ENCODE peak calls at places on chromosomes 4 and X, in eight cellular contexts. One of them, this sample, is unnamed.

GRCh38 chr4:182600093-182600492 is 317.1 kb downstream of the DCTD start:
- DNase-seq in IMR-90: peak
- DNase-seq in suprapubic skin: no peak
- DNase-seq in endodermal cell: no peak
- DNase-seq in epithelial cell of esophagus: no peak
- DNase-seq in kidney epithelial cell: no peak
- DNase-seq in fibroblast of lung: peak
- DNase-seq in Panc1: no peak
- DNase-seq in this sample: no peak

GRCh38 chr4:73055241-73055897 is 14.1 kb downstream of the COX18 start:
- DNase-seq in IMR-90: peak
- DNase-seq in suprapubic skin: no peak
- DNase-seq in endodermal cell: no peak
- DNase-seq in epithelial cell of esophagus: no peak
- DNase-seq in kidney epithelial cell: no peak
- DNase-seq in fibroblast of lung: no peak
- DNase-seq in Panc1: no peak
- DNase-seq in this sample: no peak

GRCh38 chrX:9635805-9636204 is 129.8 kb downstream of the GPR143 start:
- DNase-seq in IMR-90: peak
- DNase-seq in suprapubic skin: no peak
- DNase-seq in endodermal cell: no peak
- DNase-seq in epithelial cell of esophagus: peak
- DNase-seq in kidney epithelial cell: no peak
- DNase-seq in fibroblast of lung: no peak
- DNase-seq in Panc1: no peak
- DNase-seq in this sample: peak

GRCh38 chrX:134237363-134237702 is 351 bp downstream of the CCDC160 start:
- DNase-seq in IMR-90: no peak
- DNase-seq in suprapubic skin: no peak
- DNase-seq in endodermal cell: no peak
- DNase-seq in epithelial cell of esophagus: no peak
- DNase-seq in kidney epithelial cell: no peak
- DNase-seq in fibroblast of lung: no peak
- DNase-seq in Panc1: no peak
- DNase-seq in this sample: no peak

GRCh38 chr4:139153411-139154133 is 23.4 kb downstream of the ELF2 start:
- DNase-seq in IMR-90: peak
- DNase-seq in suprapubic skin: no peak
- DNase-seq in endodermal cell: peak
- DNase-seq in epithelial cell of esophagus: peak
- DNase-seq in kidney epithelial cell: no peak
- DNase-seq in fibroblast of lung: no peak
- DNase-seq in Panc1: no peak
- DNase-seq in this sample: peak

GRCh38 chr4:76055005-76055404 is 19.1 kb upstream of the CXCL11 start:
- DNase-seq in IMR-90: no peak
- DNase-seq in suprapubic skin: no peak
- DNase-seq in endodermal cell: no peak
- DNase-seq in epithelial cell of esophagus: peak
- DNase-seq in kidney epithelial cell: no peak
- DNase-seq in fibroblast of lung: no peak
- DNase-seq in Panc1: no peak
- DNase-seq in this sample: no peak

GRCh38 chr4:87354168-87355102 is 31.8 kb upstream of the HSD17B13 start:
- DNase-seq in IMR-90: peak
- DNase-seq in suprapubic skin: no peak
- DNase-seq in endodermal cell: no peak
- DNase-seq in epithelial cell of esophagus: peak
- DNase-seq in kidney epithelial cell: no peak
- DNase-seq in fibroblast of lung: peak
- DNase-seq in Panc1: no peak
- DNase-seq in this sample: peak

GRCh38 chr4:153465145-153465544 is 1.0 kb upstream of the TMEM131L start:
- DNase-seq in IMR-90: no peak
- DNase-seq in suprapubic skin: no peak
- DNase-seq in endodermal cell: no peak
- DNase-seq in epithelial cell of esophagus: peak
- DNase-seq in kidney epithelial cell: no peak
- DNase-seq in fibroblast of lung: no peak
- DNase-seq in Panc1: no peak
- DNase-seq in this sample: no peak

GRCh38 chrX:38500886-38501285 is 60.5 kb upstream of the TSPAN7 start:
- DNase-seq in IMR-90: no peak
- DNase-seq in suprapubic skin: no peak
- DNase-seq in endodermal cell: no peak
- DNase-seq in epithelial cell of esophagus: peak
- DNase-seq in kidney epithelial cell: no peak
- DNase-seq in fibroblast of lung: no peak
- DNase-seq in Panc1: no peak
- DNase-seq in this sample: peak

GRCh38 chr4:76106442-76106841 is 31.9 kb downstream of the ART3 start:
- DNase-seq in IMR-90: no peak
- DNase-seq in suprapubic skin: no peak
- DNase-seq in endodermal cell: no peak
- DNase-seq in epithelial cell of esophagus: no peak
- DNase-seq in kidney epithelial cell: no peak
- DNase-seq in fibroblast of lung: no peak
- DNase-seq in Panc1: no peak
- DNase-seq in this sample: no peak

GRCh38 chrX:80174925-80175574 is 160.5 kb downstream of the TBX22 start:
- DNase-seq in IMR-90: no peak
- DNase-seq in suprapubic skin: no peak
- DNase-seq in endodermal cell: no peak
- DNase-seq in epithelial cell of esophagus: no peak
- DNase-seq in kidney epithelial cell: no peak
- DNase-seq in fibroblast of lung: no peak
- DNase-seq in Panc1: no peak
- DNase-seq in this sample: peak

GRCh38 chr4:125352521-125352920 is 37.8 kb downstream of the FAT4 start:
- DNase-seq in IMR-90: no peak
- DNase-seq in suprapubic skin: no peak
- DNase-seq in endodermal cell: no peak
- DNase-seq in epithelial cell of esophagus: no peak
- DNase-seq in kidney epithelial cell: no peak
- DNase-seq in fibroblast of lung: no peak
- DNase-seq in Panc1: no peak
- DNase-seq in this sample: no peak

GRCh38 chr4:141654098-141654497 is 17.7 kb downstream of the IL15 start:
- DNase-seq in IMR-90: peak
- DNase-seq in suprapubic skin: peak
- DNase-seq in endodermal cell: peak
- DNase-seq in epithelial cell of esophagus: peak
- DNase-seq in kidney epithelial cell: no peak
- DNase-seq in fibroblast of lung: peak
- DNase-seq in Panc1: no peak
- DNase-seq in this sample: peak

GRCh38 chrX:6701085-6701484 is 166.2 kb upstream of the VCX3A start:
- DNase-seq in IMR-90: no peak
- DNase-seq in suprapubic skin: no peak
- DNase-seq in endodermal cell: no peak
- DNase-seq in epithelial cell of esophagus: no peak
- DNase-seq in kidney epithelial cell: no peak
- DNase-seq in fibroblast of lung: no peak
- DNase-seq in Panc1: no peak
- DNase-seq in this sample: no peak

GRCh38 chr4:97987019-97987648 is 156.1 kb downstream of the STPG2 start:
- DNase-seq in IMR-90: no peak
- DNase-seq in suprapubic skin: no peak
- DNase-seq in endodermal cell: no peak
- DNase-seq in epithelial cell of esophagus: peak
- DNase-seq in kidney epithelial cell: peak
- DNase-seq in fibroblast of lung: peak
- DNase-seq in Panc1: no peak
- DNase-seq in this sample: peak
- TF ChIP-seq CTCF in IMR-90: peak
- TF ChIP-seq CTCF in suprapubic skin: no peak
- TF ChIP-seq CTCF in endodermal cell: peak
- TF ChIP-seq CTCF in epithelial cell of esophagus: peak
- TF ChIP-seq CTCF in kidney epithelial cell: peak
- TF ChIP-seq CTCF in fibroblast of lung: no peak
- TF ChIP-seq CTCF in Panc1: peak
- TF ChIP-seq CTCF in this sample: peak

DNA sequence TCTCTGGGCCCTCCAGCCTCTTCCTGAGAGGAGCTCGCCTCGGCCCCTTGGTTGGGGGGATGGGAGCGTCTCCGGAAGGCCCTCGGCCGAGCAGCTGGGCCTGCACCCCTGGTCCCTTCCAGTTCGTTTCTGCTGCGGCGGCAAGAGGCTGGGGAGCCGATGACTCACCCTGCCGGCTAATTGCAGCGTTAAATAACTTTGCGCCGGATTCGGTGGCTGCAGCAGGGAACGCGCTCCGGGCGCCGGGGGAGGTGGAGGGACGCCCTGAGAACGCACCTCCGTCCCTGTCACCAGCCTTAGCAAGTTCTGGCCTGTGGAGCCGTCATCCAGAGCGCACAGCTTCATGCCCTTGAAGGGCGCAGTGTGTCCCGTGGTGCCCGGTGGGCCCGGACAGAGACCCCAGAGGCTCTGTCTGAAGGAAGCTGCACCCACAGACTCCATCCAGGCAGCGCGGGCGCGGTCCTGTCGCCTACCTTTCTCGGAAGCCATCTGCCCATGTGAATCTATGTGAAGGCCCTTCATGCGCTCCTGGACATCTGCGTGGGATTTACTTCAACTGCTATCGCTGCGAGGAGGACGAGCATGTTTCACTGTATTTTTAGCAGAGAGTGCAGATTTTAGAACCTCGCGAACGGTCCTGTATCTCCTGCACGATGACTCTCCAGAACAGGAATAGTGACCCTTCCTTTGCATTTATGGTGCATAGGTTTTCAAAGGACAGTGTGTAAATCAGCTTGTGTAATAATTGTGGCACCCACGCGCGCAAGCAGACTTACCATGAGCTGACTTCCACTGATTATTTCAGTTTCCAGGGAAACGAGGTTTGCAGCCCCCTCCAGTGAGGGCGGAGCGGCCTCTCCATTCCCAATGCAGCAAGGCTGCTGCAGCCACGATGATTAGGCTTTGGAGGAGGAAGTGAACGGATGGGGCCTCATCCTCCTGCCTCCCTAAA is 1.7 kb upstream of the TMEM271 start:
- DNase-seq in IMR-90: no peak
- DNase-seq in suprapubic skin: no peak
- DNase-seq in endodermal cell: peak
- DNase-seq in epithelial cell of esophagus: peak
- DNase-seq in kidney epithelial cell: peak
- DNase-seq in fibroblast of lung: peak
- DNase-seq in Panc1: no peak
- DNase-seq in this sample: peak
- H3K4me3 ChIP-seq in IMR-90: no peak
- H3K4me3 ChIP-seq in suprapubic skin: peak
- H3K4me3 ChIP-seq in endodermal cell: no peak
- H3K4me3 ChIP-seq in epithelial cell of esophagus: no peak
- H3K4me3 ChIP-seq in kidney epithelial cell: no peak
- H3K4me3 ChIP-seq in fibroblast of lung: no peak
- H3K4me3 ChIP-seq in Panc1: peak
- H3K4me3 ChIP-seq in this sample: no peak

GRCh38 chr4:38166082-38166481 is 205.9 kb downstream of the PTTG2 start:
- DNase-seq in IMR-90: no peak
- DNase-seq in suprapubic skin: no peak
- DNase-seq in endodermal cell: peak
- DNase-seq in epithelial cell of esophagus: no peak
- DNase-seq in kidney epithelial cell: no peak
- DNase-seq in fibroblast of lung: no peak
- DNase-seq in Panc1: no peak
- DNase-seq in this sample: no peak
- TF ChIP-seq CTCF in IMR-90: no peak
- TF ChIP-seq CTCF in suprapubic skin: no peak
- TF ChIP-seq CTCF in endodermal cell: peak
- TF ChIP-seq CTCF in epithelial cell of esophagus: no peak
- TF ChIP-seq CTCF in kidney epithelial cell: no peak
- TF ChIP-seq CTCF in fibroblast of lung: no peak
- TF ChIP-seq CTCF in Panc1: no peak
- TF ChIP-seq CTCF in this sample: no peak

GRCh38 chrX:130055899-130056298 is 54.4 kb downstream of the ELF4 start:
- DNase-seq in IMR-90: no peak
- DNase-seq in suprapubic skin: no peak
- DNase-seq in endodermal cell: peak
- DNase-seq in epithelial cell of esophagus: no peak
- DNase-seq in kidney epithelial cell: no peak
- DNase-seq in fibroblast of lung: no peak
- DNase-seq in Panc1: no peak
- DNase-seq in this sample: no peak

GRCh38 chrX:130057209-130057608 is 53.1 kb downstream of the ELF4 start:
- DNase-seq in IMR-90: no peak
- DNase-seq in suprapubic skin: no peak
- DNase-seq in endodermal cell: peak
- DNase-seq in epithelial cell of esophagus: no peak
- DNase-seq in kidney epithelial cell: no peak
- DNase-seq in fibroblast of lung: no peak
- DNase-seq in Panc1: no peak
- DNase-seq in this sample: no peak

GRCh38 chrX:130058667-130059066 is 51.6 kb downstream of the ELF4 start:
- DNase-seq in IMR-90: no peak
- DNase-seq in suprapubic skin: no peak
- DNase-seq in endodermal cell: no peak
- DNase-seq in epithelial cell of esophagus: no peak
- DNase-seq in kidney epithelial cell: no peak
- DNase-seq in fibroblast of lung: no peak
- DNase-seq in Panc1: no peak
- DNase-seq in this sample: no peak

GRCh38 chrX:130055103-130055502 is 55.2 kb downstream of the ELF4 start:
- DNase-seq in IMR-90: peak
- DNase-seq in suprapubic skin: no peak
- DNase-seq in endodermal cell: peak
- DNase-seq in epithelial cell of esophagus: no peak
- DNase-seq in kidney epithelial cell: no peak
- DNase-seq in fibroblast of lung: peak
- DNase-seq in Panc1: no peak
- DNase-seq in this sample: peak

DNA sequence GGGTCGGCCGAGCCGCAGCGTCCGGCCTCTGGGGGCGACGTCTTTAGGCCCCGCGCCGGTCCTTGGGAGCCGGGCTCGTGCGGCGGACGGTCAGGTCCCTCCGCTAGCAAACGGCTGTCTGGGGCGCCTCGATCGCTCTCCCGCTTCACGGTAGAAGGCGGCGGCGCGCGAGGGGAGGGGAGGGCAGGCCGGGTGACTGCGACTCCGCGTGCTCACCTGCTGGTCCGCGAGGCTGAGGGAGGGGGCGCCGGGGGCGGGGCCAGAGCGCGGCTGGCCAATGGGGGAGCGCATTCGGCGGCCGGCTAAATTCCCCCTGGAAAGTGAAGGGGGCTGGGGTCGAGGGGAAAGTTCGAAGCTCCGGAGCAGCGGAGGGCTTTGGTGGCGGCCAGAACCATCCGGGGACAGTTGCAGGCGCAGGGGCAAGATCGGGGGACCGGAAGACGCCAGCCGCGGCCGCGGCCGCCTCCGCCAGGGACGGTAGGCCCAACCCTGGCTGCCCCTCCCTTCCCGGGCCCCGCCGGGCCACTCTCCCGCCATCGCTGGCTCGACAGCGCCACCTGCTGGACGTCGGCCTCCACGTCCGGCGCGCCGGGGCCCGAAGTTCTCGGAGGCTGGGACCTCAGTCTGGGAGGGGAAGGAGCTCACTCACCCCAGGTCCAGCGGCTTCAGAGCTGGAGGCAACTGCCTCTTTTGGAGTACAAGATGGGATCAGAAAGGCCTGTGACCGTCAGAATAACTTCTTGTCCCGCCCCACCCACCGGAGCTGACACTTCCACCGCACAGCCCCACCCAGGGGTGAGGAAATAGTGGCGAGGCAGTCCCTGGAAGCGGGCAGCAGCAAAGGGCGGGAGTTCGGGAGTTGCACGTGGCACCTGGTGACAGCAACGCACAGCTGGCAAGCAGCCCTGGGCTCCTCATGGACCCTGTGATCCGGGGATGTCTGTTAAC is 49.9 kb downstream of the ELF4 start:
- DNase-seq in IMR-90: peak
- DNase-seq in suprapubic skin: peak
- DNase-seq in endodermal cell: peak
- DNase-seq in epithelial cell of esophagus: peak
- DNase-seq in kidney epithelial cell: no peak
- DNase-seq in fibroblast of lung: peak
- DNase-seq in Panc1: peak
- DNase-seq in this sample: peak
- H3K4me3 ChIP-seq in IMR-90: peak
- H3K4me3 ChIP-seq in suprapubic skin: peak
- H3K4me3 ChIP-seq in endodermal cell: no peak
- H3K4me3 ChIP-seq in epithelial cell of esophagus: peak
- H3K4me3 ChIP-seq in kidney epithelial cell: peak
- H3K4me3 ChIP-seq in fibroblast of lung: peak
- H3K4me3 ChIP-seq in Panc1: peak
- H3K4me3 ChIP-seq in this sample: peak